ENCODE peak calls at places on chromosomes 1 and 21, in five cellular contexts. A is transverse colon, G is fibroblast of lung, F is lung, Y is thyroid gland. Q is an unnamed sample.

GRCh38 chr1:44543064-44543815 is 131.0 kb downstream of the TMEM53 start:
- DNase-seq in A (no peak), G (no peak), F (no peak), Y (no peak), Q (no peak)

GRCh38 chr21:33268736-33269441 is 2.7 kb downstream of the IL10RB start:
- DNase-seq in A (peak; percentile 97), G (no peak), F (peak; percentile 93), Y (peak; percentile 98), Q (peak; percentile 99)

GRCh38 chr1:9061252-9061948 is 8.0 kb downstream of the SLC2A5 start:
- DNase-seq in A (no peak), G (peak; percentile 16), F (no peak), Y (no peak), Q (no peak)

GRCh38 chr1:26584022-26584485 is 54.5 kb downstream of the RPS6KA1 start:
- DNase-seq in A (no peak), G (no peak), F (no peak), Y (no peak), Q (no peak)

GRCh38 chr1:27007909-27008582 is 4.6 kb downstream of the TENT5B start:
- DNase-seq in A (peak; percentile 81), G (no peak), F (peak; percentile 84), Y (peak; percentile 94), Q (peak; percentile 64)

GRCh38 chr1:24991242-24992037 is 61.4 kb upstream of the RUNX3 start:
- DNase-seq in A (no peak), G (no peak), F (no peak), Y (no peak), Q (no peak)

GRCh38 chr1:37096523-37096922 is 62.2 kb upstream of the GRIK3 start:
- DNase-seq in A (no peak), G (no peak), F (no peak), Y (no peak), Q (no peak)

GRCh38 chr1:225824522-225824921 is 14.6 kb downstream of the EPHX1 start:
- DNase-seq in A (no peak), G (no peak), F (no peak), Y (no peak), Q (no peak)

GRCh38 chr1:225329041-225329440 is 98.8 kb downstream of the LBR start:
- DNase-seq in A (no peak), G (peak; percentile 39), F (no peak), Y (no peak), Q (no peak)

GRCh38 chr21:25881524-25882376 is 147.0 kb downstream of the GABPA start:
- DNase-seq in A (peak; percentile 69), G (peak; percentile 41), F (peak; percentile 64), Y (peak; percentile 65), Q (peak; percentile 79)

GRCh38 chr1:37948841-37949240 is 2.0 kb upstream of the INPP5B start:
- DNase-seq in A (no peak), G (no peak), F (no peak), Y (no peak), Q (no peak)

GRCh38 chr1:116273042-116273783 is 99.8 kb upstream of the ATP1A1 start:
- DNase-seq in A (no peak), G (no peak), F (no peak), Y (peak; percentile 46), Q (no peak)

GRCh38 chr1:19412654-19413053 is 72.7 kb downstream of the CAPZB start:
- DNase-seq in A (no peak), G (no peak), F (no peak), Y (no peak), Q (no peak)

GRCh38 chr1:112685913-112686312 is 11.5 kb downstream of the MOV10 start:
- DNase-seq in A (no peak), G (no peak), F (no peak), Y (no peak), Q (no peak)

GRCh38 chr1:51263147-51263850 is 27.2 kb downstream of the RNF11 start:
- DNase-seq in A (no peak), G (peak; percentile 23), F (no peak), Y (no peak), Q (no peak)

GRCh38 chr1:19591482-19592093 is 52.5 kb upstream of the NBL1 start:
- DNase-seq in A (no peak), G (no peak), F (no peak), Y (no peak), Q (peak; percentile 50)

GRCh38 chr1:196059210-196059609 is 549.0 kb downstream of the KCNT2 start:
- DNase-seq in A (no peak), G (peak; percentile 0), F (no peak), Y (no peak), Q (no peak)

GRCh38 chr1:202154766-202155477 is 5.5 kb downstream of the PTPN7 start:
- DNase-seq in A (peak; percentile 59), G (peak; percentile 59), F (peak; percentile 57), Y (peak; percentile 63), Q (no peak)

GRCh38 chr1:1206376-1207253 is at the start of gene TNFRSF18:
- DNase-seq in A (peak; percentile 75), G (peak; percentile 17), F (no peak), Y (peak; percentile 51), Q (peak; percentile 69)

DNA sequence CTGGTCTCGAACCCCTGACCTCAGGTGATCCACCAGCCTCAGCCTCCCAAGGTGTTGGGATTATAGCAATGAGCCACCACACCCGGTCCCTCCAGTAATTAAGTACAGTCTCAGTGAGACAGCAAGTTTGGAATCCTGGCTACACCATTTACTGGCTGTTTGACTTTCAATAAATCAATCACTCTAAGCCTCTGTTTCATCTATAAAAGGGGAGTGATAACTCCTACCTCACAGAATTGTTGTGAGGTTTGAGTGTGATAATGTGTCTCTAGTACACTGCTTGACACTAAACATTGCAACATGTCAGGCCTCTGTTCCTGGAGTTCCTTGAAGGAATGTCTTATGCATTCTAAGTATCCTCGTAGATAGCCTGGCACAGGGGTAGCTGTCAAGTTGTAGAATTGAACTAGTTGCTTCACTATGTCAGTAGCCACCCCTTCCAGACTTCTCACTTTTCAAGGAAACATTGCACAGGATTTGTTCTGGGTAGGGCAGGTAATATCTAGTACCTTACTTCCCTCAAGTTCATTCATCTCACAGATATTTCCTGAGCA is 12.4 kb downstream of the ENTREP3 start:
- DNase-seq in A (no peak), G (no peak), F (no peak), Y (no peak), Q (no peak)
- H3K4me3 ChIP-seq in A (no peak overlapping the region), G (peak overlapping the region; percentile 72), F (no peak overlapping the region), Y (no peak overlapping the region), Q (no peak overlapping the region)

GRCh38 chr1:218702808-218703207 is 357.7 kb downstream of the TGFB2 start:
- DNase-seq in A (no peak), G (no peak), F (no peak), Y (no peak), Q (no peak)

GRCh38 chr1:218705391-218705790 is 360.3 kb downstream of the TGFB2 start:
- DNase-seq in A (no peak), G (peak; percentile 59), F (no peak), Y (no peak), Q (no peak)

GRCh38 chr1:218703836-218704235 is 358.7 kb downstream of the TGFB2 start:
- DNase-seq in A (no peak), G (no peak), F (no peak), Y (no peak), Q (no peak)

GRCh38 chr1:218711021-218711420 is 365.9 kb downstream of the TGFB2 start:
- DNase-seq in A (no peak), G (peak; percentile 15), F (no peak), Y (no peak), Q (no peak)

DNA sequence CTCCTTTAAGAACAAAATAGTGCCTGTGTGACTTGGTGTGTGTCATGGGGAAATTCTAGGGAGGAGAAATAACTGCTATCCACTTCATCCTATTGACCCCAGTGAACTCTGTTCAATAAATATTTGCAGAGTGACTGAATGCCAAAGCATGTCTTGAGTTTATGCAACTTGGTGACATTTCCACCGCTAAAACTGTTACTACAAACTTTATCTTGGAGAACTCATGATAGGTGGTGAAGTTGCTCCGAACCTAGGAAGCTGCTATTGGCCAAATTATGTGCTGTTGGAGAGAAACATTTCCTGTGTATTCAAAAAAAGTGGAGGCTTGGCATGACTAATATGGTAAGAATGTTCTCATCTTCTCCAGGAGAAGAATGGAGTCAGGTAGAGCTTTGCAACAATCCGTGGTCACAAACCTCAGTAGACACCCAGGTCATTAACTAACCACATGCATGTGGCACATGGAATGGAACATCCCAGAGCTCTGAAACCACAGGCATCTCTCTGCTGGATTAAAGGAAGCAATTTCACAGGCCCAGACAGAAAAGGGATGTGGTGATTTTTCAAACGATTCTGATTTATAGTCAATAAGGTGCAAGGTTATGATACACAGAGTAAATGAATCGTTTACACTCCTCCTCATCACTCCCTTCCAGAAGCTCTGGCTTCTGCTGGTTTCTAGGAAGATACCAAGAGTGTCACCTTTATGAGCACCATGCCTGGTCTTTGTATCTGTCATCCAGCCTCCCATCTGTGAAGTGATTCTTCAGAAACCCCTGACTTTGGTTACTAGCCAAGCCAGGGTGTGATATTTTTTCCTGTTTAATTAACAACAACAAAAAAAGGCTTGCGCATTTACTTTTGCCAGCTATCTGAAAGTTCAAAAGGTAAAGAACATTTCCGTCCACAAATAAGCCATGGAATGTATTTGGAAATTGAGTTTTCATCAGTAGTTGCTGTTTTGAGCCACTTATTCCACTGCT is 361.1 kb downstream of the TGFB2 start:
- DNase-seq in A (no peak), G (peak; percentile 100), F (peak; percentile 29), Y (no peak), Q (no peak)
- TF ChIP-seq CTCF in A (no peak), G (no peak), F (no peak), Y (no peak), Q (no peak)

DNA sequence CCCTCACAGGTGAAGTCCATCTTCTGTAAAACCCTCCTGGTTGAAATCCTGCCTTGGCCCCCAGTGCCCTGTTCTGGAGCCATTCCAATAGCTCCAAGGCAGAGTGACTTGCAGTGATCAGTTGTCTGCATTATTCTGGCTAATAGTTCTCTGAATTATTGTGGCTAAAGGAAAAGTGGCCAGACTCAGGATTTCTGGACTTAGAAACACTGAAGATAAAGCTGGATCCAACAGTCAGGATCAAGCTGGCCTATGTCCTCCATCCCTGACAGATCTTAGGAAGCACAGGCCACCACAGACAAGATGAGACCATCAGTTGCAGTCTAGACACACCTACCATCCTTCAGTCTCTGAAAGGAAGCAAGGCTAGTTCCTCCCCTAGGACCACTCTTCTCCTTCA is 801 bp upstream of the C2CD4D start:
- DNase-seq in A (no peak), G (no peak), F (no peak), Y (no peak), Q (no peak)
- H3K4me3 ChIP-seq in A (no peak overlapping the region), G (no peak overlapping the region), F (no peak overlapping the region), Y (no peak overlapping the region), Q (no peak overlapping the region)

DNA sequence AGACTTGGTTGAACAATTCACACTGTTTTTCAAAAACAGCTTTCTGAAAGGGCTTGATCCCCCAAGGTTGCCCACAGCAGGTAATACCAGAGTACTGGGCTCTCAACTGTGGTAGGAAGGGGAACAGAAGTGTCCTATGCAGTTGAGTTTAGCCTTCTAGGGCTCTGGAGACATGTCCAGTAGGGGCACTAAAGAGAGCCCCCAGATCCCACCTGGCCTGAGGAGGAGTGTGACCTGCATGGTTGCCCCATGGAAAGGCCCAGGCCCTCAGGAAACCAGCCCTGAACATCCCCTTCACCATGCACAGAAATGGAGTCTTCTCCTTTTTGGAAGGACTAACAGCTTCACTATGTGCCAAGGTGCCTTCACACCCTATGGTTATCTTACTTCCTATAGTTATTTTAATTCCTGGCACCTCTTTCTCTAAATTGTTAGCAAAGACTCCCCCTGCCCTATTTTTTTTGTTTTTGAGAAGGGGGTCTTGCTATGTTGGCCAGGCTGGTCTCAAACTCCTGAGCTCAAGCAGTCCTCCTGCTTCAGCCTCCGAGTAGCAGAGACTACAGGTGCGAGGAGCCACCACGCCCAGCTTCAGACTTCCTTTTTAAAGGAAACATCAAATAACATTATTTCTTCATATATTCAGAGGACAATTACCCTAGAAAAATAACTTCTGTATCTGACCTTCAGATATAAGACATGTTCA is 16.8 kb upstream of the LSS start:
- DNase-seq in A (no peak), G (no peak), F (no peak), Y (no peak), Q (no peak)
- TF ChIP-seq CTCF in A (no peak), G (no peak), F (no peak), Y (no peak), Q (no peak)

Q was measured in mucosa of descending colon.